ENCODE peak calls at places on chromosomes 11 and 22, in eight cellular contexts. J is sigmoid colon; Q is bronchial epithelial cell; K is lung; O is endothelial cell; L is astrocyte of the spinal cord; Z is WERI-Rb-1; W is activated CD8-positive, alpha-beta T cell treated with anti-CD3 and anti-CD28 coated beads for 36 hours. V is an unnamed sample.

GRCh38 chr11:61820174-61820573 is 3.4 kb upstream of the FADS1 start:
- DNase-seq in Q (peak), W (no peak), J (no peak), K (no peak), L (peak), O (no peak), Z (no peak), V (no peak)

GRCh38 chr11:2107521-2107920 is 31.7 kb downstream of the IGF2 start:
- DNase-seq in L (no peak), Q (no peak), O (no peak), J (no peak), Z (no peak), W (no peak), K (no peak), V (peak)

GRCh38 chr11:103536335-103536722 is 427.1 kb downstream of the DYNC2H1 start:
- DNase-seq in K (no peak), L (no peak), Z (peak), W (no peak), Q (no peak), J (no peak), O (no peak), V (no peak)

GRCh38 chr22:17920145-17920605 is 104.2 kb downstream of the MICAL3 start:
- DNase-seq in J (no peak), Z (peak), O (peak), K (no peak), Q (peak), L (no peak), W (no peak), V (no peak)

GRCh38 chr11:85664561-85665481 is at the start of gene CREBZF:
- DNase-seq in O (peak), L (peak), K (peak), W (peak), Q (peak), J (peak), Z (peak), V (peak)

GRCh38 chr11:85799142-85799541 is 11.8 kb downstream of the SYTL2 start:
- DNase-seq in K (no peak), Q (no peak), W (no peak), O (no peak), Z (no peak), J (no peak), L (no peak), V (no peak)

GRCh38 chr11:117509543-117509942 is 181.9 kb downstream of the CEP164 start:
- DNase-seq in O (no peak), K (no peak), L (no peak), W (peak), Q (no peak), Z (peak), J (no peak), V (no peak)

GRCh38 chr22:42673898-42674390 is 24.8 kb upstream of the CYB5R3 start:
- DNase-seq in Q (no peak), J (no peak), L (peak), O (no peak), K (no peak), W (no peak), Z (no peak), V (no peak)

GRCh38 chr11:1227551-1228182 is 4.8 kb downstream of the MUC5B start:
- DNase-seq in Z (peak), L (no peak), W (no peak), K (no peak), O (no peak), J (peak), Q (no peak), V (peak)

GRCh38 chr11:34064291-34064690 is 12.8 kb downstream of the CAPRIN1 start:
- DNase-seq in W (no peak), K (no peak), Q (no peak), L (no peak), J (no peak), Z (no peak), O (no peak), V (no peak)

DNA sequence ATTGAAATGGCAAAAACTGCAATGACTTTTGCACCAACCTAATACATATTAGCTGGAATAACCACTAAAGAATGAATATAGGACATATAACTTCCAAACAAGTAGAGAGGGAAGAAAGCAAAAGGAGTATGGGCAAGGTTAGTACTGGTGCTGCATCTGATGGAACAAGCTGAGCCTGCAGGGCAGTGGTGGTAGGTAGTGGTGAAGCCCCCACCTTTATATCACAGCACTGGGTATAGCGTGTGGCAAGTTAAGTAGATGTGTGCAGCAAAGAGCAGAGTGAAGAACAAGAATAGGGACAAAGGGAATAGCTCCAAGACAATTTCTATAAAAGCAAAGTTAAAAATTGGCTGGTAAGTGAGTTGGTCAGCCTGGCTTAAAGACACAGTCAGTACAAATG is 62.3 kb downstream of the CTNND1 start:
- DNase-seq in W (no peak), Q (no peak), Z (no peak), L (no peak), O (no peak), K (no peak), J (no peak), V (no peak)
- TF ChIP-seq CTCF in W (no peak), Q (no peak), Z (no peak), L (no peak), O (no peak), K (no peak), J (no peak), V (no peak)

GRCh38 chr22:24001314-24001713 is 3.9 kb downstream of the GSTT4 start:
- DNase-seq in Z (no peak), W (no peak), L (no peak), K (no peak), O (no peak), J (no peak), Q (no peak), V (no peak)
- TF ChIP-seq CTCF in Z (no peak), W (no peak), L (no peak), K (no peak), O (no peak), J (no peak), Q (no peak), V (no peak)

DNA sequence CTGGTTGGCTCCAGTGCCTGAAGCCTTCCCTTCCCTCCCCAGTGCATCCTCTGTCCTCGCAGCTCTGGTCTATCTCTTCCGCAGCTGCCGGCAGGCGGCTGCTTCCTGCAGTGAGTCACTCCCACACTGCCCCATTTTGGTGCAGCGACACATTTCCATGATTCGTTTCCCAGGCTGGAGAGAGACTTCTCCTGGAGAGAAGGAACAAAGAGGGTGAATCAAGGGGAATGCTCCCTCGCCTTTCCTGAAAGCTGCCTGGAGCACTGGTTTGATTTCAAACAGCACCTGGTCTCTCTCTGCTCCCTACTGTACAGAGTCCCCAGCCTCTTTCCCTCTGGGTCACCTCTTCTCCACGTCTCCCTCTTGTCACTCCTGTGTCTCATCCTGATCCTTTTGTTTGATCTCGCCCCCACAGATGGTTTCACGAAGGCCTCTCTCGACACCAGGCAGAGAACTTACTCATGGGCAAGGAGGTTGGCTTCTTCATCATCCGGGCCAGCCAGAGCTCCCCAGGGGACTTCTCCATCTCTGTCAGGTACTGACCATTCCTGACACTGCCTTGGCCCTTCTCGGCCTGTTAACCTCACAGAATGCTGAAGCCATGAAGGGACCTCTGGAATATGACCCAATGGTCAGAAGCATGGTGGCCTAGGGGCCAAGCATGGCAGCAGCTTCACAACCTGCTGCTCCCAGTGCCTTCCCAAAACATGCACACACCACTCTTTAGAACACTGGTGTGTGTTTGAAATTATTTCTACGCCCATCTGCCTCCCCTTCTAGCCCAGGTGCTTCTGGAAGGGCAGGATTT is at the start of gene TMA7B:
- DNase-seq in L (peak), W (peak), J (no peak), Z (no peak), Q (peak), O (peak), K (no peak), V (no peak)
- TF ChIP-seq CTCF in L (peak), W (peak), J (no peak), Z (no peak), Q (peak), O (no peak), K (no peak), V (peak)

DNA sequence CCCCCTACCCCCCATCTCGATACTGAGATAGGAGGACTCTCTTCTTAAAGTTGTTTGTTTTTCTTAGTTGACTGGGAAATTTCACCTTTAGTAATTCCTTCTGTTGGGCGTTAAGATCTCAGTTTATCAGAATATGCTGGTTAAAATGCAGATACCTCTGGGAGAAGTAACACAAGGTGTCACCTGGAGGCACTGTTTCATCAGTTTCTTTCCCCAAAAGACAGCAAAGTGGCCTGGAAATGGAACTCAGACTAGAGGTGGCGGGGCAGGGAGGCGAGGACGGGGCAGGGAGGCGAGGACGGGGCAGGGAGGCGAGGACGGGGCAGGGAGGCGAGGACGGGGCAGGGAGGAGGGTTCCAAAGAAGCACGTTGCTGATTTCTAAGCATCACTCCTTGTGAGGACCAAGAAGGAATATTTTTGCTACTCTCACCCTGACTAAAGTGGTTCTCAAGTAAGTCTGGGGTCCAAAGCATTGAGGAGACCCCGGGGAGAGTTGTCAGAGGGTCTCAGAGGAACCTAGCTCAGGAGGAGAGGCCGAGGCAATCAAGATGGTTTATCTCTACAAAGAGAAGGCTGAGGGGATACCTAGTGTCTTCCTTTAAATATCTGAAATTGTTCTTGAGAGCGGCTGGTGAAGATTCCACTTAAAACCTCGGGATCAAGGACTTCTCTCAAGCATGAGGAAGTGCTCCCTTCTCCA is 147.0 kb upstream of the B3GAT1 start:
- DNase-seq in J (no peak), W (no peak), K (no peak), O (no peak), Z (no peak), Q (no peak), L (no peak), V (peak)
- TF ChIP-seq CTCF in J (no peak), W (no peak), K (no peak), O (no peak), Z (no peak), Q (no peak), L (no peak), V (no peak)

GRCh38 chr11:107123022-107123421 is 104.7 kb upstream of the GUCY1A2 start:
- DNase-seq in Z (no peak), L (no peak), O (no peak), K (no peak), W (no peak), J (no peak), Q (no peak), V (no peak)
- TF ChIP-seq CTCF in Z (no peak), L (no peak), O (no peak), K (no peak), W (no peak), J (no peak), Q (no peak), V (peak)

DNA sequence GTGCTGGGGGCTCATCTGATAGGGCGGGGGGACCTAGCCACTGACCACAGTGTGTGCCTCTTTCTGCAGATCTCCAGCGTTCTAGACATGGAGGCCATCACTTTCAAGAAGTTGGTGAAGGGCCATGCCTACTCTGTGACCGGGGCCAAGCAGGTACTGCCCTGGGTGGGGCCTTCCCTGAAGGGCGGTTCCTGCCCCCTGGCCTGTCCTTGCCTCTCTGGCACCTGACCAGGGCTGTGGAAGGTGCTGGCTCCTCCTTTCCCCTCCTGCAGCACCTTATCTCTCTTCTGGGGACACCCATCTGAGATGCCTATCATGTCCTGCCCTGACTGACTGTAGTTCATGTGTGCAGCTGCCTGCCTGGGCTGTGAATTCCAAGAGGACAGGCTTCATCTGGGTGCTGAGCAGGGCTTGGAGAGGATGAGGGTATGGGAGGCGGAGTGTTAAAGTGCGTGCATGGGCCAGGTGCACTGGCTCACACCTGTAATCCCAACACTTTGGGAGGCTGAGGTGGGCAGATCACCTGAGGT is 5.5 kb downstream of the CAPN1 start:
- DNase-seq in W (no peak), O (no peak), K (no peak), Q (no peak), Z (no peak), L (no peak), J (no peak), V (no peak)
- TF ChIP-seq CTCF in W (no peak), O (no peak), K (no peak), Q (no peak), Z (no peak), L (no peak), J (no peak), V (no peak)

DNA sequence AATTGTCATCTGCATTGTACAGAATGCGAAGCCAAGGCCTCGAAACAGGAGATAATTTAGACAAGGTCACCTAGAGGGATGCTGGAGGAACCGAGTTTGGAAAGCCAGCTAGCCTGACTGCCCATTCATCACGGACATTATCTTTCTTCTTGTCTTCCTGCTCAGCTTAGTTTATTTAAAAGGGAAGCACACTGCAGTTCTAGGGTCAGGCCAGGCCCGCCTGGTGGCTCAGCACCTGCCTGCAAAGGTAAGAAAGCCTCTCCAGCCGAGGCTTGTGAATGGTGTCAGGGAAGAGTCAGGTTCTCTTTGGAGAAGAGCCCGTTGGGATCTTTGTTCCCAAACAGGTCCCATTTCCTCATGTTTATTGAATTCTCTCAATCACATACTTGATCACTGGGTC is 246.5 kb downstream of the BLID start:
- DNase-seq in Q (no peak), Z (no peak), W (no peak), L (no peak), J (no peak), K (no peak), O (no peak), V (no peak)
- TF ChIP-seq CTCF in Q (no peak), Z (no peak), W (no peak), L (no peak), J (no peak), K (no peak), O (no peak), V (no peak)

V was measured in chondrocyte.